ENCODE peak calls at places on chromosomes 6 and 20, in ten cellular contexts. U is fibroblast of lung, W is left cardiac atrium, Z is neuronal stem cell, O is SK-N-MC, K is EH, J is GM23248, N is SK-MEL-5, P is HepG2, V is left ventricle myocardium inferior. Q is an unnamed sample.

GRCh38 chr6:163947276-163947675 is 532.8 kb downstream of the QKI start:
- DNase-seq in U (no peak), W (no peak), Z (no peak), O (no peak), K (no peak), J (no peak), N (no peak), P (no peak), V (no peak), Q (no peak)

GRCh38 chr6:20328266-20328946 is 73.3 kb upstream of the E2F3 start:
- DNase-seq in U (no peak), W (no peak), Z (no peak), O (no peak), K (no peak), J (no peak), N (no peak), P (no peak), V (no peak), Q (no peak)

GRCh38 chr20:8545212-8545611 is 413.1 kb downstream of the PLCB1 start:
- DNase-seq in U (no peak), W (no peak), Z (no peak), O (no peak), K (peak; percentile 82), J (peak; percentile 80), N (no peak), P (no peak), V (no peak), Q (no peak)

GRCh38 chr6:2917065-2917464 is 14.0 kb upstream of the SERPINB9 start:
- DNase-seq in U (no peak), W (no peak), Z (no peak), O (no peak), K (no peak), J (no peak), N (peak; percentile 59), P (no peak), V (no peak), Q (no peak)

GRCh38 chr20:48619126-48620101 is 208.4 kb downstream of the PREX1 start:
- DNase-seq in U (no peak), W (peak; percentile 58), Z (no peak), O (no peak), K (peak; percentile 48), J (no peak), N (no peak), P (no peak), V (peak; percentile 52), Q (no peak)

GRCh38 chr6:34633785-34634184 is 62.8 kb downstream of the ILRUN start:
- DNase-seq in U (no peak), W (no peak), Z (no peak), O (no peak), K (peak; percentile 37), J (no peak), N (no peak), P (no peak), V (no peak), Q (peak; percentile 22)

GRCh38 chr6:84549912-84550311 is 214.5 kb downstream of the TBX18 start:
- DNase-seq in U (no peak), W (no peak), Z (no peak), O (no peak), K (no peak), J (peak; percentile 10), N (peak; percentile 7), P (no peak), V (no peak), Q (peak; percentile 4)

GRCh38 chr6:118419448-118420394 is 128.4 kb upstream of the PLN start:
- DNase-seq in U (no peak), W (no peak), Z (no peak), O (no peak), K (peak; percentile 36), J (no peak), N (no peak), P (no peak), V (no peak), Q (no peak)

GRCh38 chr6:149719531-149719930 is 1.6 kb upstream of the LATS1 start:
- DNase-seq in U (no peak), W (no peak), Z (no peak), O (no peak), K (no peak), J (no peak), N (no peak), P (no peak), V (no peak), Q (no peak)

GRCh38 chr20:63520939-63521601 is 505 bp downstream of the PPDPF start:
- DNase-seq in U (peak; percentile 65), W (peak; percentile 80), Z (peak; percentile 70), O (no peak), K (peak; percentile 60), J (peak; percentile 91), N (peak; percentile 73), P (peak; percentile 40), V (peak; percentile 67), Q (peak; percentile 57)

GRCh38 chr6:130574146-130574545 is 208.3 kb downstream of the TMEM200A start:
- DNase-seq in U (peak; percentile 22), W (no peak), Z (no peak), O (no peak), K (no peak), J (no peak), N (no peak), P (no peak), V (no peak), Q (no peak)

GRCh38 chr20:63751471-63752271 is 12.1 kb downstream of the SLC2A4RG start:
- DNase-seq in U (no peak), W (no peak), Z (no peak), O (no peak), K (no peak), J (no peak), N (no peak), P (no peak), V (no peak), Q (no peak)

GRCh38 chr6:119720160-119720559 is 370.6 kb upstream of the MAN1A1 start:
- DNase-seq in U (peak; percentile 15), W (no peak), Z (no peak), O (no peak), K (no peak), J (peak; percentile 32), N (peak; percentile 32), P (peak; percentile 13), V (no peak), Q (peak; percentile 50)

GRCh38 chr6:106163446-106163965 is 77.4 kb downstream of the PRDM1 start:
- DNase-seq in U (peak; percentile 74), W (no peak), Z (no peak), O (no peak), K (peak; percentile 89), J (peak; percentile 92), N (peak; percentile 13), P (no peak), V (no peak), Q (peak; percentile 25)

GRCh38 chr20:63458170-63459069 is 14.0 kb downstream of the KCNQ2 start:
- DNase-seq in U (no peak), W (no peak), Z (no peak), O (no peak), K (no peak), J (no peak), N (no peak), P (no peak), V (no peak), Q (no peak)

GRCh38 chr6:31125586-31126363 is 5.5 kb upstream of the CDSN start:
- DNase-seq in U (no peak), W (peak; percentile 58), Z (no peak), O (no peak), K (peak; percentile 90), J (peak; percentile 98), N (no peak), P (no peak), V (peak; percentile 36), Q (peak; percentile 51)

GRCh38 chr6:30935018-30935417 is 3.0 kb upstream of the SFTA2 start:
- DNase-seq in U (peak; percentile 5), W (no peak), Z (no peak), O (no peak), K (no peak), J (no peak), N (peak; percentile 19), P (no peak), V (no peak), Q (no peak)

GRCh38 chr6:136754820-136755219 is 37.5 kb downstream of the MAP3K5 start:
- DNase-seq in U (no peak), W (no peak), Z (no peak), O (no peak), K (no peak), J (no peak), N (no peak), P (no peak), V (no peak), Q (no peak)

GRCh38 chr20:32761831-32762753 is at the start of gene DNMT3B:
- DNase-seq in U (peak; percentile 74), W (peak; percentile 83), Z (peak; percentile 91), O (no peak), K (peak; percentile 83), J (peak; percentile 88), N (peak; percentile 81), P (peak; percentile 60), V (peak; percentile 83), Q (peak; percentile 76)

GRCh38 chr6:53671111-53671510 is 5.6 kb upstream of the KLHL31 start:
- DNase-seq in U (peak; percentile 11), W (no peak), Z (no peak), O (no peak), K (peak; percentile 54), J (no peak), N (no peak), P (no peak), V (no peak), Q (no peak)

GRCh38 chr20:32018269-32019155 is 8.3 kb downstream of the CCM2L start:
- DNase-seq in U (no peak), W (peak; percentile 74), Z (peak; percentile 71), O (no peak), K (peak; percentile 8), J (peak; percentile 14), N (peak; percentile 64), P (peak; percentile 76), V (peak; percentile 58), Q (no peak)

GRCh38 chr6:43436577-43437282 is 9.4 kb downstream of the ABCC10 start:
- DNase-seq in U (peak; percentile 96), W (no peak), Z (no peak), O (no peak), K (peak; percentile 86), J (peak; percentile 83), N (no peak), P (peak; percentile 97), V (no peak), Q (peak; percentile 64)

GRCh38 chr6:29992792-29993191 is 50.5 kb downstream of the HLA-A start:
- DNase-seq in U (peak; percentile 35), W (no peak), Z (no peak), O (no peak), K (peak; percentile 48), J (peak; percentile 92), N (peak; percentile 26), P (no peak), V (no peak), Q (peak; percentile 83)

GRCh38 chr6:9623228-9623832 is 791.5 kb downstream of the TFAP2A start:
- DNase-seq in U (no peak), W (no peak), Z (no peak), O (no peak), K (no peak), J (peak; percentile 17), N (no peak), P (no peak), V (no peak), Q (no peak)

GRCh38 chr20:58790440-58790839 is 60.3 kb downstream of the GNAS-AS1 start:
- DNase-seq in U (no peak), W (no peak), Z (no peak), O (no peak), K (no peak), J (no peak), N (peak; percentile 75), P (no peak), V (no peak), Q (no peak)

GRCh38 chr20:38291961-38292360 is 12.0 kb upstream of the BPI start:
- DNase-seq in U (no peak), W (no peak), Z (no peak), O (no peak), K (no peak), J (no peak), N (no peak), P (no peak), V (no peak), Q (no peak)

GRCh38 chr6:135251964-135252429 is 70.9 kb downstream of the MYB start:
- DNase-seq in U (no peak), W (no peak), Z (no peak), O (no peak), K (peak; percentile 76), J (peak; percentile 49), N (no peak), P (peak; percentile 83), V (no peak), Q (no peak)

GRCh38 chr6:74931567-74931966 is 274.3 kb downstream of the COL12A1 start:
- DNase-seq in U (peak; percentile 79), W (no peak), Z (no peak), O (no peak), K (peak; percentile 91), J (peak; percentile 79), N (no peak), P (no peak), V (no peak), Q (peak; percentile 87)

Q was measured in HCEC 1CT.